ENCODE peak calls at places on chromosomes 3 and 15, in five cellular contexts. Q, I, S, G and E are unnamed samples. For H3K9me3, the result is how much of the 10 kb centered on the place peaks cover.

GRCh38 chr3:72150634-72151412 is 365.9 kb upstream of the PROK2 start:
- DNase-seq in Q (no peak), I (no peak), S (no peak), G (no peak), E (peak)

GRCh38 chr15:63227689-63228088 is 38.3 kb downstream of the RAB8B start:
- DNase-seq in Q (no peak), I (no peak), S (no peak), G (no peak), E (no peak)

GRCh38 chr15:83057660-83058376 is 9.2 kb downstream of the BTBD1 start:
- DNase-seq in Q (no peak), I (no peak), S (no peak), G (no peak), E (no peak)

GRCh38 chr15:80228959-80229610 is 22.9 kb downstream of the CTXND1 start:
- DNase-seq in Q (no peak), I (no peak), S (no peak), G (peak), E (no peak)

GRCh38 chr3:14482271-14482721 is 57.8 kb downstream of the GRIP2 start:
- DNase-seq in Q (no peak), I (no peak), S (no peak), G (no peak), E (no peak)

GRCh38 chr15:84892786-84893307 is 8.4 kb downstream of the SLC28A1 start:
- DNase-seq in Q (no peak), I (no peak), S (no peak), G (no peak), E (no peak)

GRCh38 chr3:183584246-183584913 is 28.9 kb upstream of the KLHL6 start:
- DNase-seq in Q (peak), I (peak), S (no peak), G (peak), E (no peak)

GRCh38 chr15:62809106-62809967 is 233.2 kb upstream of the TPM1 start:
- DNase-seq in Q (no peak), I (peak), S (no peak), G (peak), E (peak)

GRCh38 chr3:150083653-150084037 is 113.0 kb upstream of the PFN2 start:
- DNase-seq in Q (no peak), I (peak), S (no peak), G (peak), E (no peak)

GRCh38 chr3:184795493-184796198 is 16.3 kb upstream of the VPS8 start:
- DNase-seq in Q (peak), I (peak), S (no peak), G (no peak), E (no peak)

GRCh38 chr3:58685641-58686040 is 19.1 kb upstream of the FAM3D start:
- DNase-seq in Q (no peak), I (no peak), S (no peak), G (no peak), E (no peak)

GRCh38 chr3:187002915-187003314 is 72.6 kb downstream of the ST6GAL1 start:
- DNase-seq in Q (no peak), I (no peak), S (no peak), G (no peak), E (no peak)

GRCh38 chr3:31265646-31266423 is 266.9 kb upstream of the STT3B start:
- DNase-seq in Q (no peak), I (no peak), S (no peak), G (no peak), E (no peak)

GRCh38 chr3:142448424-142448823 is 587 bp upstream of the XRN1 start:
- DNase-seq in Q (peak), I (peak), S (no peak), G (peak), E (no peak)

GRCh38 chr3:99396651-99397050 is 241.7 kb upstream of the COL8A1 start:
- DNase-seq in Q (no peak), I (no peak), S (no peak), G (no peak), E (no peak)

GRCh38 chr3:140341213-140341612 is 336.7 kb upstream of the TRIM42 start:
- DNase-seq in Q (no peak), I (no peak), S (no peak), G (no peak), E (no peak)

GRCh38 chr15:78060232-78060631 is 17.3 kb downstream of the TBC1D2B start:
- DNase-seq in Q (no peak), I (no peak), S (no peak), G (no peak), E (no peak)

GRCh38 chr15:87959658-87960057 is 296.9 kb downstream of the NTRK3 start:
- DNase-seq in Q (no peak), I (no peak), S (no peak), G (no peak), E (no peak)

GRCh38 chr3:120461416-120461815 is 10.6 kb upstream of the FSTL1 start:
- DNase-seq in Q (no peak), I (no peak), S (no peak), G (peak), E (no peak)

GRCh38 chr3:46876313-46877300 is 914 bp upstream of the PTH1R start:
- DNase-seq in Q (no peak), I (no peak), S (no peak), G (no peak), E (no peak)

GRCh38 chr3:29898609-29899008 is 617.7 kb downstream of the RBMS3 start:
- DNase-seq in Q (no peak), I (no peak), S (no peak), G (no peak), E (no peak)

GRCh38 chr15:36753173-36753572 is 173.7 kb downstream of the CDIN1 start:
- DNase-seq in Q (no peak), I (no peak), S (no peak), G (no peak), E (no peak)

GRCh38 chr3:161035711-161036110 is 69.4 kb downstream of the B3GALNT1 start:
- DNase-seq in Q (no peak), I (no peak), S (no peak), G (no peak), E (no peak)

GRCh38 chr3:40116478-40117162 is 192.9 kb upstream of the EIF1B start:
- DNase-seq in Q (no peak), I (no peak), S (no peak), G (peak), E (no peak)

GRCh38 chr3:13254028-13254951 is 165.8 kb downstream of the NUP210 start:
- DNase-seq in Q (no peak), I (no peak), S (no peak), G (no peak), E (peak)

GRCh38 chr15:33278816-33279612 is 31.8 kb upstream of the RYR3 start:
- DNase-seq in Q (peak), I (no peak), S (no peak), G (peak), E (no peak)

GRCh38 chr3:137172703-137173102 is 214.9 kb downstream of the IL20RB start:
- DNase-seq in Q (no peak), I (no peak), S (no peak), G (no peak), E (no peak)

GRCh38 chr15:84600331-84600686 is 500 bp upstream of the ZSCAN2 start:
- DNase-seq in Q (peak), I (peak), S (no peak), G (peak), E (peak)

GRCh38 chr3:72273615-72274014 is 488.7 kb upstream of the PROK2 start:
- DNase-seq in Q (no peak), I (no peak), S (no peak), G (peak), E (no peak)

GRCh38 chr3:12194669-12195161 is 36.0 kb upstream of the TIMP4 start:
- DNase-seq in Q (peak), I (no peak), S (no peak), G (peak), E (peak)

GRCh38 chr15:94443156-94443555 is 211.8 kb downstream of the MCTP2 start:
- DNase-seq in Q (no peak), I (peak), S (no peak), G (no peak), E (no peak)

GRCh38 chr15:73244333-73244732 is 124.4 kb downstream of the HCN4 start:
- DNase-seq in Q (peak), I (peak), S (no peak), G (no peak), E (peak)

GRCh38 chr3:38580450-38581382 is 68.8 kb downstream of the SCN5A start:
- DNase-seq in Q (no peak), I (peak), S (no peak), G (no peak), E (no peak)

GRCh38 chr3:75101329-75102147 is 487.1 kb upstream of the CNTN3 start:
- DNase-seq in Q (no peak), I (no peak), S (no peak), G (no peak), E (no peak)

GRCh38 chr3:187291001-187291511 is 481 bp downstream of the MASP1 start:
- DNase-seq in Q (no peak), I (no peak), S (no peak), G (peak), E (no peak)

GRCh38 chr3:15319575-15319974 is 12.8 kb downstream of the SH3BP5 start:
- DNase-seq in Q (no peak), I (no peak), S (no peak), G (peak), E (no peak)

GRCh38 chr3:31667582-31667981 is 134.9 kb downstream of the STT3B start:
- DNase-seq in Q (no peak), I (no peak), S (no peak), G (no peak), E (no peak)

GRCh38 chr3:107206141-107206540 is 171.1 kb upstream of the CCDC54 start:
- DNase-seq in Q (peak), I (peak), S (no peak), G (peak), E (peak)

GRCh38 chr3:44867421-44868111 is 5.9 kb downstream of the TMEM42 start:
- DNase-seq in Q (no peak), I (no peak), S (no peak), G (no peak), E (no peak)

GRCh38 chr3:44865272-44866005 is 3.7 kb downstream of the TMEM42 start:
- DNase-seq in Q (no peak), I (no peak), S (no peak), G (peak), E (no peak)

GRCh38 chr3:44875596-44875995 is 1.2 kb downstream of the TGM4 start:
- DNase-seq in Q (no peak), I (no peak), S (no peak), G (no peak), E (no peak)

GRCh38 chr3:44874308-44874707 is at the start of gene TGM4:
- DNase-seq in Q (no peak), I (no peak), S (no peak), G (no peak), E (no peak)

GRCh38 chr3:44870375-44871061 is 3.9 kb upstream of the TGM4 start:
- DNase-seq in Q (no peak), I (no peak), S (no peak), G (no peak), E (peak)
- TF ChIP-seq MXI1 in Q (no peak), I (no peak), S (no peak), G (no peak), E (no peak)

GRCh38 chr3:53263907-53264306 is 8.1 kb upstream of the TKT start:
- DNase-seq in Q (no peak), I (no peak), S (no peak), G (no peak), E (peak)

GRCh38 chr3:53267766-53268165 is 11.9 kb upstream of the TKT start:
- DNase-seq in Q (no peak), I (no peak), S (no peak), G (no peak), E (no peak)

GRCh38 chr3:53260286-53260785 is 4.5 kb upstream of the TKT start:
- DNase-seq in Q (no peak), I (no peak), S (no peak), G (no peak), E (no peak)

GRCh38 chr3:53261712-53262111 is 5.9 kb upstream of the TKT start:
- DNase-seq in Q (no peak), I (no peak), S (no peak), G (no peak), E (no peak)

GRCh38 chr3:53264718-53265117 is 8.9 kb upstream of the TKT start:
- DNase-seq in Q (no peak), I (no peak), S (no peak), G (no peak), E (no peak)
- H3K9me3 ChIP-seq in Q (under half), I (under half), S (under half), G (under half), E (under half)

GRCh38 chr3:123054422-123054821 is 12.4 kb upstream of the PDIA5 start:
- DNase-seq in Q (no peak), I (no peak), S (no peak), G (no peak), E (no peak)

GRCh38 chr3:123055352-123055751 is 11.5 kb upstream of the PDIA5 start:
- DNase-seq in Q (no peak), I (no peak), S (no peak), G (no peak), E (no peak)

GRCh38 chr3:123048480-123049237 is 18.2 kb upstream of the PDIA5 start:
- DNase-seq in Q (no peak), I (peak), S (no peak), G (no peak), E (no peak)

GRCh38 chr3:123050666-123051065 is 16.2 kb upstream of the PDIA5 start:
- DNase-seq in Q (no peak), I (no peak), S (no peak), G (no peak), E (no peak)

GRCh38 chr3:123053107-123053506 is 13.7 kb upstream of the PDIA5 start:
- DNase-seq in Q (no peak), I (no peak), S (no peak), G (no peak), E (no peak)
- TF ChIP-seq MXI1 in Q (no peak), I (no peak), S (no peak), G (no peak), E (no peak)

DNA sequence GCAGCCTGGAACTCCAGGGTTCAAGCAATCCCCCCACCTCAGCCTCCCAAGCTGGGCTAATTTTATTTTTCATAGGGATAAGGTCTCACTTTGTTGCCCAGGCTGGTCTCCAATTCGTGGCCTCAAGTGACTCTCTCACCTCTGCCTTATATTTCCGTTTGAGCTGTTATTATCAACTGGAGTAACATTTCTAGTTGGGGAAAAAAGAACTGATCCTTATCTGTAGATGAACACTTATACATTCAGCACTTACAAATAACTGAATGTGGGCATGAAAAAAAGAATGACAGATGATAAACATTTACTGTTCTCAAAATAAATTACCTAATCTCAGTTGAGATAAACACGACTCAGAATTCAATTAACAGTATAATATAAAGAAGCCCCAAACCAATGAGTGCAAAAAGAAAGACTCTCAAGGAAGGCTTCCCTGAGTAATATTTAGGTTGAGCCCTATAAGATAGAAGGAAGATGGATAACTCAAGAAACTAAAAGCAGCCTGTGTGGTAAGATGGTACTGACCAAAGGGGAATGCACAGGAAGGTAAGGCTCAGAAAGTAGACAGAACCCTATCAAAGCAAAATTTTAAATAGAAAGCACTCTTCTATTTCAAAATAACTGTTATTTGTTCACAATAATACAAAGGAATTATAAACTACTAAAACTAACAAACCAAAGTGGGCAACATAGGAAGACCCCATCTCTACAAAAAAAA is 11.8 kb downstream of the UBE3A start:
- DNase-seq in Q (peak), I (no peak), S (no peak), G (no peak), E (no peak)
- H3K9me3 ChIP-seq in Q (under half), I (under half), S (under half), G (under half), E (under half)